ENCODE peak calls at places on chromosomes 6 and 20, in eight cellular contexts. H is osteoblast, P is suprapubic skin, I is astrocyte, K is HCT116, W is small intestine, G is colonic mucosa, J is transverse colon. Y is an unnamed sample.

GRCh38 chr6:158475344-158476302 is 84.3 kb upstream of the TMEM181 start:
- DNase-seq in W (peak; percentile 39), G (peak; percentile 61), I (peak; percentile 74), J (peak; percentile 26), K (no peak), H (peak; percentile 79), P (no peak), Y (no peak)

GRCh38 chr6:43142101-43142500 is 29.0 kb upstream of the SRF start:
- DNase-seq in P (no peak), K (no peak), J (no peak), I (no peak), W (peak; percentile 6), G (no peak), H (no peak), Y (no peak)

GRCh38 chr6:15682965-15683822 is 20.4 kb upstream of the DTNBP1 start:
- DNase-seq in H (no peak), W (peak; percentile 70), G (peak; percentile 42), I (no peak), J (peak; percentile 24), P (no peak), K (no peak), Y (no peak)

GRCh38 chr6:18990313-18990978 is 603.3 kb downstream of the RNF144B start:
- DNase-seq in J (peak; percentile 69), K (peak; percentile 55), G (peak; percentile 74), I (peak; percentile 25), H (no peak), P (peak; percentile 69), W (peak; percentile 70), Y (no peak)

GRCh38 chr6:102026649-102027048 is 633.1 kb downstream of the GRIK2 start:
- DNase-seq in J (no peak), I (no peak), K (no peak), W (no peak), G (no peak), H (no peak), P (no peak), Y (no peak)

GRCh38 chr20:57432874-57433491 is 41.8 kb downstream of the RBM38 start:
- DNase-seq in J (peak; percentile 79), H (no peak), G (peak; percentile 82), K (no peak), W (peak; percentile 68), P (no peak), I (no peak), Y (no peak)

GRCh38 chr6:82353848-82354247 is 9.8 kb upstream of the TPBG start:
- DNase-seq in W (no peak), P (no peak), I (no peak), K (no peak), G (no peak), J (no peak), H (peak; percentile 62), Y (no peak)

GRCh38 chr6:75201901-75202672 is 3.8 kb downstream of the COL12A1 start:
- DNase-seq in H (peak; percentile 39), P (no peak), K (no peak), I (peak; percentile 53), J (peak; percentile 16), G (no peak), W (no peak), Y (no peak)

GRCh38 chr6:63372951-63373533 is 53.3 kb upstream of the LGSN start:
- DNase-seq in W (no peak), I (no peak), P (no peak), K (no peak), J (no peak), G (no peak), H (no peak), Y (no peak)

GRCh38 chr6:120553353-120553752 is 780.9 kb downstream of the TBC1D32 start:
- DNase-seq in I (no peak), P (no peak), G (no peak), K (no peak), J (no peak), W (no peak), H (no peak), Y (no peak)

DNA sequence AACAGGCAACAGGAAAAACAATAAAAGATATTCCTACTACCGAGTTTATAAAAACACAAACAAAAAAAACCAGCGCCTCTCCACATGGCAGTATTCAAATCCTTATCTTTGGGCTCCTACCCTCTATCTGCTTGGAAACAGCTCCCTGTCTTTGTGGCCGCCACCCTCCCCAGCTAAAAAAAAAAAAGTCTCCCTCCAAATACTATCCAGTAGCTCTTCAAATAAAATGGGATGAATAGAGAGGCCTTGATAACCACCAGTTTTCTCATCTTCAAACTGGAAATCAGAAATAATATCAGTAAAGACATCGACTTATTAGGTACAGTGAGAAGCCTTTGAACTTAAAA is 96.2 kb downstream of the PSMG4 start:
- DNase-seq in J (no peak), H (no peak), W (no peak), G (no peak), P (no peak), K (no peak), I (no peak), Y (no peak)
- H3K27ac ChIP-seq in J (peak overlapping the region; percentile 94), H (peak overlapping the region; percentile 79), W (peak overlapping the region; percentile 72), G (peak overlapping the region; percentile 87), P (peak overlapping the region; percentile 79), K (no peak overlapping the region), I (no peak overlapping the region), Y (no peak overlapping the region)

GRCh38 chr20:32018269-32019155 is 8.3 kb downstream of the CCM2L start:
- DNase-seq in I (no peak), K (peak; percentile 81), H (peak; percentile 88), G (peak; percentile 85), P (peak; percentile 73), J (peak; percentile 71), W (peak; percentile 55), Y (no peak)

GRCh38 chr20:32019563-32020463 is 9.6 kb downstream of the CCM2L start:
- DNase-seq in I (no peak), G (no peak), W (no peak), J (no peak), P (no peak), H (peak; percentile 57), K (no peak), Y (no peak)

GRCh38 chr20:32017711-32018251 is 7.5 kb downstream of the CCM2L start:
- DNase-seq in H (peak; percentile 86), I (no peak), J (peak; percentile 54), P (no peak), K (peak; percentile 79), W (peak; percentile 62), G (peak; percentile 63), Y (no peak)

GRCh38 chr20:32021091-32021490 is 10.9 kb downstream of the CCM2L start:
- DNase-seq in I (no peak), W (no peak), G (no peak), K (no peak), H (peak; percentile 87), P (no peak), J (no peak), Y (no peak)

GRCh38 chr20:32019156-32019510 is 8.9 kb downstream of the CCM2L start:
- DNase-seq in W (no peak), I (no peak), H (no peak), J (no peak), G (no peak), K (no peak), P (no peak), Y (no peak)
- H3K4me3 ChIP-seq in W (peak overlapping the region; percentile 61), I (no peak overlapping the region), H (no peak overlapping the region), J (peak overlapping the region; percentile 34), G (peak overlapping the region; percentile 7), K (peak overlapping the region; percentile 58), P (peak overlapping the region; percentile 59), Y (no peak overlapping the region)

GRCh38 chr6:44225579-44226325 is 2.4 kb downstream of the SLC29A1 start:
- DNase-seq in H (peak; percentile 46), G (no peak), P (no peak), I (no peak), J (no peak), K (no peak), W (no peak), Y (no peak)
- H3K27ac ChIP-seq in H (no peak overlapping the region), G (no peak overlapping the region), P (no peak overlapping the region), I (no peak overlapping the region), J (peak overlapping the region; percentile 94), K (no peak overlapping the region), W (no peak overlapping the region), Y (no peak overlapping the region)

GRCh38 chr6:148525453-148525852 is 182.8 kb downstream of the SASH1 start:
- DNase-seq in P (no peak), W (no peak), J (no peak), K (no peak), G (no peak), I (peak; percentile 96), H (no peak), Y (no peak)
- H3K4me3 ChIP-seq in P (no peak overlapping the region), W (no peak overlapping the region), J (no peak overlapping the region), K (no peak overlapping the region), G (no peak overlapping the region), I (peak overlapping the region; percentile 47), H (peak overlapping the region; percentile 64), Y (no peak overlapping the region)

GRCh38 chr20:62623488-62624324 is 18.6 kb upstream of the SLCO4A1 start:
- DNase-seq in P (peak; percentile 97), K (peak; percentile 73), J (peak; percentile 99), I (peak; percentile 65), W (peak; percentile 99), H (peak; percentile 99), G (peak; percentile 97), Y (peak; percentile 75)
- H3K27ac ChIP-seq in P (peak overlapping the region; percentile 92), K (peak overlapping the region; percentile 100), J (peak overlapping the region; percentile 91), I (no peak overlapping the region), W (peak overlapping the region; percentile 100), H (no peak overlapping the region), G (peak overlapping the region; percentile 98), Y (peak overlapping the region; percentile 96)

DNA sequence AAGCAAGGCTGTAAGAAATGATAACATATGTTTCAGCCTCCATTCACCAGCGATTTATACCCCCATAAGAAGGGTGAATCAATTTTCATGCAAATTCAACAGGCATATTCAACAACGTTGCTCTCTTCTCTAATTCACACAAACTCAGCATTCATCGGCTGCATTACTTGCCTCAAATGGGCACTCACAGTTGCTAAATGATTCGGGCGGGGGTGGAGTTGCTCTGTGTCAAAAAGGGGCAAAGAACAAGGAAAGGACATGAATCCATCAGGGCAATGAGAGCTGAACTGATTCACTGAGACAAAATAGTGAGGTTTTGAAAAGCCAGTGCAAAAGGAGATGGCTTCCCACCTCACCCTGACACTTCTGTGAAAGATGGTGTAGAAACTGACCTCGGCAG is 9.0 kb downstream of the MOXD1 start:
- DNase-seq in G (no peak), I (no peak), J (no peak), K (no peak), H (no peak), W (no peak), P (no peak), Y (no peak)
- H3K4me3 ChIP-seq in G (no peak overlapping the region), I (peak overlapping the region; percentile 34), J (no peak overlapping the region), K (no peak overlapping the region), H (no peak overlapping the region), W (no peak overlapping the region), P (no peak overlapping the region), Y (no peak overlapping the region)

DNA sequence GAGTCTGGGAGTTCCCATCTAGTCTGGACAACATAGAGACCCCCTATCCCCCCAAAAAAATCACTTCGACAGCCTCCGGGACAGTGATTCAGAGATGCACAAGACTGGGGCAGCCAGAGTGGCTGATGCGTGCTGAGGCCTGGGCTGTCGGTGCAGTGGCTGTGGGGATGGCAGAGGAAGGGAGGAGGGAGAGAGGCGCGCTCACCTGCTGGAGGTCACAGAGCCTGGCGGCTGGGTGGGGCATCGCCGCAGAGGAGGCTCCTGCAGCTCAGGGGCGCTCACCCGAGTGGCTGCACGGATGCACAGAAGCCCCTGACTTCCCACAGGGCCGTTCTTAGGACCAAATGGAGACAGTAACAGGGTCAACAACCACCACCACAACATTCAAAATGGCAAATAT is 182.8 kb downstream of the SMOC2 start:
- DNase-seq in H (no peak), K (no peak), W (no peak), I (no peak), P (no peak), G (no peak), J (no peak), Y (no peak)
- H3K27ac ChIP-seq in H (no peak overlapping the region), K (no peak overlapping the region), W (no peak overlapping the region), I (no peak overlapping the region), P (no peak overlapping the region), G (no peak overlapping the region), J (no peak overlapping the region), Y (no peak overlapping the region)

GRCh38 chr6:114714836-114715507 is 372.1 kb upstream of the HS3ST5 start:
- DNase-seq in G (no peak), P (no peak), H (no peak), W (no peak), K (no peak), I (no peak), J (no peak), Y (no peak)
- H3K4me3 ChIP-seq in G (no peak overlapping the region), P (no peak overlapping the region), H (no peak overlapping the region), W (no peak overlapping the region), K (no peak overlapping the region), I (no peak overlapping the region), J (no peak overlapping the region), Y (no peak overlapping the region)